ENCODE peak calls at places on chromosome 14, in ten cellular contexts. B is body of pancreas, R is ovary, P is transverse colon, J is heart left ventricle, O is stomach, C is uterus, Y is IMR-90, M is K562, Q is endothelial cell of umbilical vein. X is an unnamed sample.

GRCh38 chr14:106459971-106460730 is 933.8 kb downstream of the TMEM121 start:
- DNase-seq in J (peak), P (peak), Y (no peak), R (no peak), C (no peak), Q (no peak), M (peak), O (no peak), B (no peak), X (no peak)

GRCh38 chr14:71119075-71119474 is 211.8 kb downstream of the PCNX1 start:
- DNase-seq in C (no peak), Y (peak), M (no peak), Q (no peak), P (no peak), R (no peak), O (no peak), J (no peak), B (no peak), X (no peak)

GRCh38 chr14:30225171-30225570 is 297.5 kb upstream of the PRKD1 start:
- DNase-seq in C (peak), P (no peak), B (peak), M (no peak), Q (peak), Y (no peak), R (no peak), J (no peak), O (no peak), X (no peak)

GRCh38 chr14:73815849-73816816 is 35.5 kb upstream of the PTGR2 start:
- DNase-seq in O (peak), J (no peak), P (no peak), B (no peak), M (no peak), Q (peak), C (no peak), Y (peak), R (peak), X (no peak)

GRCh38 chr14:92012121-92012748 is 27.6 kb downstream of the TRIP11 start:
- DNase-seq in Q (no peak), P (no peak), B (peak), R (no peak), M (no peak), C (no peak), J (no peak), O (no peak), Y (no peak), X (no peak)

GRCh38 chr14:97101561-97101960 is 304.4 kb downstream of the VRK1 start:
- DNase-seq in Y (no peak), P (no peak), B (no peak), C (no peak), M (no peak), R (no peak), J (no peak), Q (no peak), O (no peak), X (no peak)

GRCh38 chr14:23301969-23302289 is 730 bp downstream of the PPP1R3E start:
- DNase-seq in P (no peak), M (no peak), Q (no peak), O (no peak), C (no peak), R (no peak), J (no peak), Y (no peak), B (no peak), X (no peak)

GRCh38 chr14:88929656-88930436 is 105.4 kb downstream of the TTC8 start:
- DNase-seq in Q (peak), Y (no peak), P (no peak), R (no peak), J (no peak), C (no peak), O (no peak), M (peak), B (no peak), X (peak)

GRCh38 chr14:70640938-70641547 is 673 bp upstream of the TTC9 start:
- DNase-seq in R (no peak), C (peak), Q (peak), M (no peak), J (no peak), P (peak), B (peak), Y (peak), O (peak), X (no peak)

GRCh38 chr14:88559852-88560251 is 3.0 kb upstream of the ZC3H14 start:
- DNase-seq in J (no peak), M (no peak), O (no peak), Q (no peak), P (no peak), R (no peak), Y (peak), B (no peak), C (no peak), X (no peak)

GRCh38 chr14:27553820-27554219 is 956.0 kb upstream of the NOVA1 start:
- DNase-seq in Y (no peak), B (no peak), M (no peak), J (no peak), C (no peak), O (no peak), P (no peak), Q (peak), R (no peak), X (no peak)

GRCh38 chr14:80973918-80974317 is 18.5 kb downstream of the TSHR start:
- DNase-seq in Y (no peak), O (no peak), Q (no peak), R (no peak), C (peak), M (no peak), P (no peak), J (no peak), B (no peak), X (no peak)

GRCh38 chr14:51534623-51535022 is 117.1 kb upstream of the FRMD6 start:
- DNase-seq in R (no peak), J (no peak), C (no peak), P (no peak), M (no peak), O (no peak), Y (peak), Q (peak), B (peak), X (no peak)

GRCh38 chr14:81953419-81953818 is 419.8 kb upstream of the SEL1L start:
- DNase-seq in J (no peak), P (no peak), O (no peak), R (no peak), Q (no peak), M (no peak), B (no peak), Y (no peak), C (no peak), X (no peak)

GRCh38 chr14:32075636-32076277 is 1.3 kb upstream of the ARHGAP5 start:
- DNase-seq in M (peak), R (peak), B (peak), O (no peak), Q (no peak), P (peak), Y (peak), C (no peak), J (no peak), X (no peak)

GRCh38 chr14:96690713-96691383 is 106.3 kb upstream of the VRK1 start:
- DNase-seq in R (no peak), P (no peak), M (no peak), C (no peak), Y (no peak), J (no peak), B (no peak), Q (no peak), O (no peak), X (no peak)

GRCh38 chr14:59221558-59221957 is 33.1 kb downstream of the DAAM1 start:
- DNase-seq in O (no peak), C (no peak), J (no peak), M (no peak), Q (no peak), R (no peak), P (no peak), B (no peak), Y (peak), X (no peak)

GRCh38 chr14:74569826-74570591 is 42.0 kb downstream of the LTBP2 start:
- DNase-seq in P (no peak), B (no peak), R (no peak), Y (peak), O (no peak), C (no peak), Q (peak), J (peak), M (no peak), X (no peak)

GRCh38 chr14:96086032-96086431 is 46.9 kb downstream of the C14orf132 start:
- DNase-seq in M (no peak), R (no peak), B (no peak), J (no peak), O (no peak), Y (peak), C (no peak), Q (no peak), P (no peak), X (no peak)

GRCh38 chr14:99579077-99579836 is 24.8 kb downstream of the CCDC85C start:
- DNase-seq in R (no peak), P (peak), C (no peak), M (no peak), O (peak), J (no peak), B (peak), Y (no peak), Q (no peak), X (peak)
- TF ChIP-seq POLR2A in R (no peak), P (no peak), C (no peak), M (no peak), O (no peak), J (no peak), B (peak), Y (no peak), Q (no peak), X (no peak)

GRCh38 chr14:68807987-68808386 is 15.1 kb upstream of the ZFP36L1 start:
- DNase-seq in M (peak), Q (no peak), R (peak), P (no peak), O (no peak), Y (no peak), J (no peak), C (peak), B (no peak), X (no peak)

GRCh38 chr14:68808696-68809095 is 15.8 kb upstream of the ZFP36L1 start:
- DNase-seq in B (no peak), Q (no peak), J (no peak), P (no peak), M (peak), C (peak), R (peak), O (no peak), Y (no peak), X (no peak)

GRCh38 chr14:68807148-68807600 is 14.3 kb upstream of the ZFP36L1 start:
- DNase-seq in Y (peak), O (peak), R (peak), M (peak), C (peak), J (peak), P (no peak), B (peak), Q (peak), X (peak)

GRCh38 chr14:68809524-68809923 is 16.7 kb upstream of the ZFP36L1 start:
- DNase-seq in B (no peak), P (no peak), Q (no peak), R (peak), C (peak), J (no peak), M (no peak), Y (no peak), O (no peak), X (no peak)

GRCh38 chr14:68806526-68807147 is 13.8 kb upstream of the ZFP36L1 start:
- DNase-seq in P (no peak), Y (no peak), C (no peak), J (no peak), B (no peak), M (no peak), Q (no peak), O (peak), R (peak), X (peak)
- H3K4me3 ChIP-seq in P (no peak), Y (no peak), C (no peak), J (no peak), B (no peak), M (no peak), Q (no peak), O (no peak), R (no peak), X (no peak)

GRCh38 chr14:94113073-94113472 is 2.5 kb downstream of the IFI27 start:
- DNase-seq in M (no peak), R (no peak), O (peak), B (no peak), Y (no peak), C (no peak), Q (no peak), J (no peak), P (no peak), X (no peak)

GRCh38 chr14:94112513-94113060 is 2.1 kb downstream of the IFI27 start:
- DNase-seq in R (no peak), Y (no peak), M (no peak), P (peak), B (no peak), C (no peak), Q (no peak), J (no peak), O (peak), X (peak)

GRCh38 chr14:94109915-94110250 is 653 bp upstream of the IFI27 start:
- DNase-seq in M (no peak), B (no peak), C (no peak), O (no peak), Y (no peak), J (no peak), P (no peak), R (no peak), Q (no peak), X (peak)

GRCh38 chr14:94111276-94112095 is 950 bp downstream of the IFI27 start:
- DNase-seq in B (no peak), C (no peak), J (no peak), R (no peak), O (no peak), Q (no peak), P (no peak), M (no peak), Y (no peak), X (no peak)

GRCh38 chr14:94110552-94111181 is at the start of gene IFI27:
- DNase-seq in B (peak), R (peak), O (peak), Y (peak), C (peak), J (peak), Q (peak), M (peak), P (peak), X (peak)
- TF ChIP-seq POLR2A in B (peak), R (peak), O (no peak), Y (no peak), C (peak), J (peak), Q (peak), M (no peak), P (peak), X (no peak)

GRCh38 chr14:36657409-36658090 is 4.1 kb upstream of the PAX9 start:
- DNase-seq in Y (no peak), M (no peak), O (no peak), C (no peak), J (no peak), B (no peak), Q (no peak), P (no peak), R (no peak), X (no peak)
- H3K4me3 ChIP-seq in Y (peak), M (no peak), O (peak), C (peak), J (peak), B (no peak), Q (no peak), P (no peak), R (no peak), X (no peak)

GRCh38 chr14:99794156-99794780 is 1.1 kb downstream of the EML1 start:
- DNase-seq in R (no peak), C (no peak), P (no peak), M (no peak), O (no peak), Q (no peak), B (no peak), Y (no peak), J (no peak), X (no peak)

GRCh38 chr14:99795046-99795445 is 1.8 kb downstream of the EML1 start:
- DNase-seq in O (no peak), C (no peak), J (no peak), M (no peak), Q (no peak), B (no peak), P (no peak), Y (no peak), R (no peak), X (no peak)

GRCh38 chr14:99791476-99792283 is 1.5 kb upstream of the EML1 start:
- DNase-seq in P (no peak), C (no peak), R (no peak), O (no peak), M (no peak), B (no peak), Q (peak), Y (no peak), J (peak), X (peak)

GRCh38 chr14:99792551-99793212 is 531 bp upstream of the EML1 start:
- DNase-seq in C (peak), R (peak), M (no peak), P (no peak), J (peak), Y (peak), B (peak), Q (peak), O (no peak), X (no peak)

DNA sequence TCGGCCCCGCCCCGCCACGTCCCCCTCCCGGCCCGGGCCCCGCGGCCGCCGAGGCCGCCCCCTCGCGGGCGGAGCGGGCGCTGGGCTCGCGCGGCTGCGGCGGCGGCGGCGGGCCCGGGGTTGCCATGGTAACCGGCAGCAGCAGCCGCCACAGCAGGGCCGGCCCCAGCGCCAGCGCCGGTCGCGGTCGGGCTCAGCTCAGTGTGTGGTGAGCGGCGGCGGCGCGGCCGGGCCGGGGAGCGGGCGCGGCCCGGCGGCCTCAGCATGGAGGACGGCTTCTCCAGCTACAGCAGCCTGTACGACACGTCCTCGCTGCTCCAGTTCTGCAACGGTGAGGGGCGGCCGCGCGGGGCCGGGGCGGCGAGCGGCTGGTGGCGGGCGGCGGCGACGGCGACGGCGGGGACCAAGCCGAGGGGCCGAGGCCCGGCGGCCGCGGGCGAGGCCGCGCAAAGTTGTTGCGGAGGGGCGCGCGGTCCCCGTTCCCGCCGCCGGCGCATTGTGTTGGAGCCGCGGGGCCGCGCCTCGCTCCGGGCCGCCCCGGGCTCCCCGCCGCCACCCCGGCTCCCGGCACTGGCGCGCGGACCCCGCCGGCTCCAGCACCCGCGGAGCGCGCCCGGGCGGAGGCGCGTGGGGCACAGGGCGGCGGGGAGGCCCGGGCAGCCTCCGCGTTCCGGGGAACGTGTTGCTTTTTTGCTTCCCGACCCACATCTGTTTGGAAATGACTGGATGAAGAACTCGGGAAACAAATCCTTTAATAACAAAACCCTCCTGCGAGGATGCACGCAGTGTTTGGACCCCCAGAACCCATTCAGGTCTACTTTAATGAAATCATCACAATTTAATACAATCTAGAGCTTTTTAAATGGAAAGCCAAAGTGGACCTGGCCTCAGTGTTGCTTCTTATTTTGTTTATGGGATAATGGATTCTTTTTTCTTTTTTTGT is at the start of gene EML1:
- DNase-seq in Y (peak), R (peak), M (peak), O (peak), P (peak), B (peak), Q (peak), J (peak), C (peak), X (peak)
- TF ChIP-seq POLR2A in Y (peak), R (no peak), M (no peak), O (no peak), P (no peak), B (no peak), Q (peak), J (no peak), C (no peak), X (no peak)

GRCh38 chr14:105399441-105399775 is 1.1 kb downstream of the TEX22 start:
- DNase-seq in Y (no peak), B (no peak), P (no peak), Q (no peak), J (peak), R (no peak), O (no peak), M (no peak), C (no peak), X (no peak)
- H3K4me3 ChIP-seq in Y (no peak), B (no peak), P (no peak), Q (peak), J (peak), R (no peak), O (peak), M (peak), C (peak), X (no peak)

DNA sequence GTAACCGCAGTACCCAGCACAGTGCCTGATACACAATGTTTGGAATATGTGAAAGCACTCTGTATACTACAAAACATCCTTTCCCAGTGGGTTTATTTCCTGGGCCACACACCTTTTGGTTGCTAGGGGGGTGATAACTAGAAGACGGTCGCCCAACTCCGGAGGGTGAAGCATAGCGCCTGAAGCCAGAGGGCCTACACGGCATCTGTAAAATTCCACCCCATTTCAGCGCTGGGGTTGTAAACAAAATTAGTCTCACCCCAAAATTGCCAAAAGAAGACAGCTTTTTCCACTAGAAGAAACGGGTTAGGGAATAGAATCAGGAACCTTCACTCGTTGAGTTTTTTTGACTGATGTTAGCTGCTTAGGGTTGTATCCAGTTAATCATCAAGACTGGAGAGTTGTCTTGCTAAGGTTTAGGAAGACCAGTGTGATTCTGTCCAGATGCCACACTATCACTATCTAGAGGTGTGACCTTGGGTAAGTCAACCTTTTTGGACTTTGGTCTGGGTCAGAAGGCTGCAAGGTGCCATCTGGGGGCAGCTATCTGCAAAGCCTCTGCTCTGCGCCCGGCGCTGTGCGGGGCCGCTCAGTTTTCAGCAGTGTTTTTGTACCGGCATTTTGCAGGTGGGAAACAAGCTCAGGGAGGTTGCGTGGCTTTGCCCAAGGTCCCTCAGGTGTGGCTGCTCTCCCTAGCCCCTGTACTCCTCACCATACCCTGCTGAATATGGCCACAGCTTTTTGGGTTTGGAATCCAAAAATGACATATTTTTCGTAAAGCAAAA is 1.3 kb downstream of the ZNF839 start:
- DNase-seq in R (no peak), P (no peak), Y (no peak), Q (no peak), O (no peak), C (no peak), B (no peak), J (no peak), M (no peak), X (no peak)
- TF ChIP-seq POLR2A in R (no peak), P (no peak), Y (no peak), Q (no peak), O (no peak), C (no peak), B (no peak), J (no peak), M (no peak), X (no peak)

DNA sequence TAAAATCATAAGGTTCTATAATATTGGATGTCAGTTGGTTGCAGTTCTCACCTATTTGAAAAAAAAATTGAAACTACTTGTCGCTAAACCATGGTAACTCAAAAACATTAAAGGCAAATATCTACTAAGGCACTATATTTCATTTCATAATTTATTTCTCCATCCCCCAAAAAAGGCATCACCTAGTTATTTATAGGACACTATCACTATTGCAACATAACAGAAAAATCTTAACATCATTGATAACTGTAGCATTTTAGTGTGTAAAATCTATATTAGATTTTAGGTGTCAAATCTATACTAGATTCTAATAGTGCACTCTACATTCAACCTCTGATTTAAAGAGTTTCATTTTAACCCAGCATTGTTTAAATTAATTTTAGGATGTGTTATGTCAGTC is 1.7 kb downstream of the SPTSSA start:
- DNase-seq in Y (no peak), R (no peak), Q (no peak), B (no peak), O (no peak), J (no peak), M (no peak), P (no peak), C (no peak), X (no peak)
- H3K4me3 ChIP-seq in Y (peak), R (no peak), Q (no peak), B (no peak), O (no peak), J (no peak), M (peak), P (no peak), C (no peak), X (no peak)

DNA sequence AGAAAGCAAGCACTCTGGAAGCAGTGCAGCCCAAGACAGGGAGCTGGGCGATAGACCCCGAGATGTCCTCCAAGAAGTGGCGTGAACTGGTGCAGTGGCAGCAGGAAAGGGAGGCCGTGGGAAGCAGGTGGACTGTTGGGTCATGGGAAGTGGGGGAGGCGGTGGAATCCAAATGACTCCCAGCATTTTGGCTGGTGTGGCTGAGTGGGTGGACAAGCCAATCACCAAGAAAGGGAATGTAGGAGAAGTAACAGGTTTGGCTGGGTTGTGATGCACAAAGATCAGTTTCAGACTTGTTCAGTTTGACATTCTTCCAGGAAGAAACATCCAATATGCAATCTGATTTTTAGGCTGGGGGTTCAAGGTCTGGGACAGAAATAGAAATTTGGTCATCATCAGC is 46.0 kb upstream of the KTN1 start:
- DNase-seq in J (no peak), B (no peak), Q (no peak), R (no peak), P (no peak), Y (no peak), C (no peak), O (no peak), M (no peak), X (no peak)
- TF ChIP-seq POLR2A in J (no peak), B (no peak), Q (no peak), R (no peak), P (no peak), Y (no peak), C (no peak), O (no peak), M (no peak), X (no peak)